ENCODE peak calls at places on chromosomes 5 and 9, in four cellular contexts. P is HepG2, A is K562, Z is GM12878. D is an unnamed sample.

GRCh38 chr5:73215891-73216610 is 43.1 kb downstream of the TMEM174 start:
- DNase-seq in Z (no peak), P (peak), A (peak), D (peak)

GRCh38 chr5:151578326-151579025 is 12.7 kb downstream of the FAT2 start:
- DNase-seq in A (no peak), P (no peak), Z (no peak), D (no peak)

GRCh38 chr5:388266-389196 is 54.4 kb upstream of the EXOC3 start:
- DNase-seq in A (no peak), Z (no peak), P (no peak), D (no peak)

GRCh38 chr5:109100971-109101370 is 308.8 kb downstream of the PJA2 start:
- DNase-seq in Z (no peak), A (no peak), P (no peak), D (no peak)

GRCh38 chr9:129568560-129569505 is 52.1 kb downstream of the C9orf50 start:
- DNase-seq in P (peak), A (peak), Z (no peak), D (peak)

GRCh38 chr5:73591698-73592501 is 26.4 kb downstream of the UTP15 start:
- DNase-seq in P (no peak), Z (no peak), A (no peak), D (no peak)

GRCh38 chr5:95735436-95735835 is 4.3 kb downstream of the RHOBTB3 start:
- DNase-seq in Z (no peak), A (no peak), P (no peak), D (no peak)

GRCh38 chr9:78462616-78463015 is 165.7 kb downstream of the PSAT1 start:
- DNase-seq in Z (no peak), A (no peak), P (no peak), D (no peak)

GRCh38 chr5:157948738-157949410 is 89.9 kb upstream of the CLINT1 start:
- DNase-seq in P (peak), Z (peak), A (peak), D (peak)

GRCh38 chr9:121261107-121261460 is 6.9 kb upstream of the GSN start:
- DNase-seq in P (no peak), Z (no peak), A (no peak), D (no peak)

GRCh38 chr5:135216072-135216812 is 182.2 kb upstream of the PITX1 start:
- DNase-seq in P (no peak), A (no peak), Z (no peak), D (no peak)

GRCh38 chr5:97929383-97929782 is 746.3 kb upstream of the RIOK2 start:
- DNase-seq in P (no peak), A (no peak), Z (no peak), D (no peak)

GRCh38 chr5:170519500-170519899 is 15.7 kb downstream of the KCNIP1 start:
- DNase-seq in A (no peak), P (no peak), Z (no peak), D (no peak)

GRCh38 chr9:103319979-103320378 is 324.8 kb downstream of the CYLC2 start:
- DNase-seq in Z (no peak), A (no peak), P (no peak), D (no peak)

GRCh38 chr9:93110400-93110855 is 14.4 kb downstream of the CARD19 start:
- DNase-seq in A (no peak), Z (no peak), P (no peak), D (no peak)

GRCh38 chr9:103126494-103126893 is 131.4 kb downstream of the CYLC2 start:
- DNase-seq in P (no peak), A (no peak), Z (no peak), D (no peak)

GRCh38 chr5:125149503-125149902 is 403.1 kb upstream of the ZNF608 start:
- DNase-seq in A (no peak), Z (no peak), P (no peak), D (no peak)

DNA sequence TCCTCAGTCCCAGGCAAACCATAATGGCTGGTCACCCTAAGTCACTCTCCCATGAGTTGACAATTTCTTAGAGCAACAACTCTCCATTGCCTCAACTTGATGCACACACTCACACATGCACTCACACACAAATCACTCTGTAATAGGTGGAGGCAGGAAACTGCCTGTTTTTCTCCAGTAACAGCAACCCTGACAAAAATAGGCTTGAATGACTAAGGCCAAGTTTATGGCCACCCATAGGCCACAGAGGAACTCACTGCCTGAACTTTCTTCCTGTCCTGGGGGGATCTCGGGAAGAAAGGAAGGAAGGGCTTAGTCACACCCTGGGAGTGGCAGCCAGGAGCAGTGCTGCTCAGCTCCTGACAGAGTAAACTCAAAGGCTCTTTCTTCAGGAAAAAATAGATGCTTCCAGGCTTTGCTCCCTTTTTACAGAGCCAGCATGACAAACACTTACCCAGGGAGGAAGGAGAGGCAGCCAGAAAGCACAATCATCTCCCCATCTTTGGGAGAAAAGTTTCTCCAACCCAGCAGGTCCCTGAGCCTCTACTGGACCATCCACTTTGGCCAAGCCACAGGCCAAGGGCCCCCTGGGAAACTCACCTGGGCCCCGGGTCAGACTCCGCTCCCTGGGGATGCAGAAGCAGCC is 368 bp downstream of the SH3TC2 start:
- DNase-seq in A (no peak), Z (no peak), P (peak), D (no peak)
- TF ChIP-seq BHLHE40 in A (no peak), Z (no peak), P (no peak), D (no peak)

GRCh38 chr5:41547991-41548390 is 37.6 kb upstream of the PLCXD3 start:
- DNase-seq in A (no peak), P (no peak), Z (no peak), D (no peak)

GRCh38 chr5:41539454-41539853 is 29.1 kb upstream of the PLCXD3 start:
- DNase-seq in Z (no peak), A (no peak), P (no peak), D (no peak)

GRCh38 chr5:41537581-41537980 is 27.2 kb upstream of the PLCXD3 start:
- DNase-seq in A (no peak), P (no peak), Z (no peak), D (no peak)

GRCh38 chr5:41542183-41542582 is 31.8 kb upstream of the PLCXD3 start:
- DNase-seq in Z (no peak), A (no peak), P (no peak), D (no peak)
- TF ChIP-seq TARDBP in Z (no peak), A (no peak), P (no peak), D (no peak)

GRCh38 chr5:156655732-156656131 is 194.4 kb upstream of the PPP1R2B start:
- DNase-seq in A (no peak), P (no peak), Z (no peak), D (no peak)
- TF ChIP-seq SP1 in A (no peak), P (no peak), Z (no peak), D (no peak)

DNA sequence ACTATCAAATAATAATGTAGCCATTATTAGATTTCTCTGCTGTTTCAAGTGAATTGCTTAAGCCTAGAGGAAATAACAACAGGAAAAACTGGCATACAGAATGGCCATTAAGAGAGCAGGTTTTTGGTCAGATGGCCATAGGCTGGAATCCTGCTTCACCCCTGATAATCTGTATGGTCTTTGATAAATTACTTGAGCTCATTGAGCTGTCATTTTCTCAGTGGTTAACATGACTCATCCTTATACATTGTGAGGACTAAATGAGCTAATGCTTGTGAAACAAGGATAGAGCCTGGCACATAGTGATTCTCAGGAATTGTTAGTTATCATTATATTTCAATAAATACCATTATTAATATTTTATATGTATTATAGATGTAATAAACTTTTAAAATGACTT is 516.5 kb downstream of the KIF4B start:
- DNase-seq in Z (no peak), P (no peak), A (no peak), D (no peak)
- TF ChIP-seq BHLHE40 in Z (no peak), P (no peak), A (no peak), D (no peak)

GRCh38 chr5:99275128-99275527 is 346.3 kb upstream of the CHD1 start:
- DNase-seq in P (no peak), Z (no peak), A (no peak), D (no peak)
- TF ChIP-seq TARDBP in P (no peak), Z (no peak), A (no peak), D (no peak)

DNA sequence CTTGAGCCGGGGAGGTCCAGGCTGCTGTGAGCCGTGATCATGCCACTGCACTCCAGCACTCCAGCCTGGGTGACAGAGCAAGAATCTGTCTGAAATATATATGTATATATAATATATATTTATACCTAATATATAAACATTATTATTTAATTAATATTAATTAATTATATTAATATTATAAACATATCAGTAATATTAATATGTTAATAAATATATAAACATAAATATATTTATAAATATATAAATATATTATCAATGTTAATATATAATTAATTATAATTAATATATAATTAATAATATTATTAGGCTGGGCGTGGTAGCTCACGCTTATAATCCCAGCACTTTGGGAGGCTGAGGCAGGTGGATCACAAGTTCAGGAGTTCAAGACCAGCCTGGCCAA is 41.1 kb downstream of the F2R start:
- DNase-seq in Z (no peak), P (no peak), A (no peak), D (no peak)
- TF ChIP-seq SP1 in Z (no peak), P (no peak), A (no peak), D (no peak)

GRCh38 chr5:54844905-54845566 is 140.4 kb downstream of the ESM1 start:
- DNase-seq in P (peak), Z (peak), A (no peak), D (no peak)
- TF ChIP-seq BHLHE40 in P (no peak), Z (no peak), A (no peak), D (no peak)

D was measured in HEK293T.